ENCODE peak calls at places on chromosome 19, in five cellular contexts. A is pulmonary artery endothelial cell; R is activated T-cell treated with anti-CD3 and anti-CD28 coated beads, Interleukin-2, amount 50 U/mL, for 4 hours; Q is stimulated activated CD8-positive, alpha-beta memory T cell treated with anti-CD3 and anti-CD28 coated beads, Interleukin-4, amount 100 ng/mL, for 24 hours; W is NCI-H1105. Z is an unnamed sample.

GRCh38 chr19:15328312-15328711 is 4.0 kb downstream of the BRD4 start:
- DNase-seq in A (no peak), R (no peak), Q (no peak), W (no peak), Z (no peak)

GRCh38 chr19:38183227-38183914 is 40.7 kb downstream of the DPF1 start:
- DNase-seq in A (no peak), R (no peak), Q (no peak), W (no peak), Z (no peak)

GRCh38 chr19:33418871-33419762 is 45.6 kb downstream of the CEBPG start:
- DNase-seq in A (no peak), R (no peak), Q (no peak), W (no peak), Z (no peak)

GRCh38 chr19:16397791-16398529 is 73.3 kb downstream of the KLF2 start:
- DNase-seq in A (no peak), R (no peak), Q (no peak), W (no peak), Z (no peak)

GRCh38 chr19:51457351-51458013 is 772 bp downstream of the SIGLEC8 start:
- DNase-seq in A (no peak), R (no peak), Q (no peak), W (no peak), Z (no peak)

GRCh38 chr19:19459707-19460251 is 54.3 kb downstream of the GATAD2A start:
- DNase-seq in A (no peak), R (peak; percentile 58), Q (peak; percentile 45), W (no peak), Z (no peak)

GRCh38 chr19:46408611-46409039 is 4.7 kb downstream of the CCDC8 start:
- DNase-seq in A (no peak), R (no peak), Q (no peak), W (no peak), Z (no peak)

GRCh38 chr19:18644144-18645034 is 7.6 kb downstream of the KLHL26 start:
- DNase-seq in A (no peak), R (no peak), Q (no peak), W (no peak), Z (no peak)

GRCh38 chr19:4709440-4710280 is 14.0 kb downstream of the DPP9 start:
- DNase-seq in A (no peak), R (no peak), Q (no peak), W (no peak), Z (no peak)

GRCh38 chr19:49809155-49809986 is 3.7 kb downstream of the FUZ start:
- DNase-seq in A (no peak), R (peak; percentile 42), Q (peak; percentile 19), W (peak; percentile 17), Z (peak; percentile 67)

GRCh38 chr19:40589723-40590429 is 11.3 kb upstream of the LTBP4 start:
- DNase-seq in A (no peak), R (no peak), Q (no peak), W (no peak), Z (no peak)

GRCh38 chr19:50508850-50509190 is 2.2 kb downstream of the JOSD2 start:
- DNase-seq in A (no peak), R (no peak), Q (no peak), W (no peak), Z (no peak)

GRCh38 chr19:14112051-14112808 is 5.3 kb downstream of the PRKACA start:
- DNase-seq in A (no peak), R (no peak), Q (no peak), W (no peak), Z (no peak)

GRCh38 chr19:5832049-5832448 is 7.5 kb downstream of the FUT6 start:
- DNase-seq in A (no peak), R (no peak), Q (no peak), W (no peak), Z (no peak)

GRCh38 chr19:6066661-6067646 is 43.3 kb downstream of the RFX2 start:
- DNase-seq in A (peak; percentile 99), R (no peak), Q (no peak), W (peak; percentile 96), Z (peak; percentile 91)

GRCh38 chr19:54493967-54494585 is 8.6 kb upstream of the LAIR2 start:
- DNase-seq in A (no peak), R (no peak), Q (no peak), W (no peak), Z (no peak)

GRCh38 chr19:43723588-43723987 is 7.7 kb downstream of the IRGC start:
- DNase-seq in A (no peak), R (no peak), Q (no peak), W (no peak), Z (no peak)

GRCh38 chr19:55519461-55520311 is 17.2 kb downstream of the SBK2 start:
- DNase-seq in A (no peak), R (no peak), Q (no peak), W (no peak), Z (no peak)

GRCh38 chr19:33468361-33469170 is 53.0 kb downstream of the PEPD start:
- DNase-seq in A (no peak), R (no peak), Q (no peak), W (no peak), Z (no peak)

GRCh38 chr19:18340990-18341868 is 831 bp downstream of the PGPEP1 start:
- DNase-seq in A (no peak), R (peak; percentile 67), Q (peak; percentile 64), W (peak; percentile 21), Z (no peak)

GRCh38 chr19:37931941-37932655 is 25.1 kb downstream of the SIPA1L3 start:
- DNase-seq in A (peak; percentile 39), R (no peak), Q (no peak), W (peak; percentile 85), Z (no peak)

GRCh38 chr19:2761309-2761677 is 21.5 kb upstream of the SLC39A3 start:
- DNase-seq in A (no peak), R (no peak), Q (no peak), W (no peak), Z (no peak)

GRCh38 chr19:17195106-17195505 is 20.1 kb upstream of the USE1 start:
- DNase-seq in A (no peak), R (no peak), Q (no peak), W (no peak), Z (no peak)

GRCh38 chr19:57720878-57721277 is 6.5 kb downstream of the ZNF671 start:
- DNase-seq in A (no peak), R (no peak), Q (no peak), W (no peak), Z (no peak)

GRCh38 chr19:55867101-55867500 is 30.8 kb downstream of the NLRP4 start:
- DNase-seq in A (no peak), R (no peak), Q (no peak), W (no peak), Z (no peak)

GRCh38 chr19:45142016-45142727 is 18.6 kb downstream of the NKPD1 start:
- DNase-seq in A (no peak), R (no peak), Q (no peak), W (no peak), Z (no peak)

GRCh38 chr19:48023011-48023410 is 20.9 kb downstream of the CABP5 start:
- DNase-seq in A (no peak), R (no peak), Q (no peak), W (no peak), Z (no peak)